ENCODE peak calls at places on chromosomes 12 and 14, in six cellular contexts. E is T1000, K is NCI-H446, O is RWPE1, M is AG08395, G is skeletal muscle cell. S is an unnamed sample.
A peak's percentile ranks its signal among the peaks of the same experiment; 100 is the strongest.

GRCh38 chr14:88934231-88934898 is 109.9 kb downstream of the TTC8 start:
- DNase-seq in E (no peak), K (no peak), O (no peak), M (peak; percentile 6), G (no peak), S (peak; percentile 3)

GRCh38 chr12:92566448-92567040 is 136.2 kb upstream of the PLEKHG7 start:
- DNase-seq in E (no peak), K (no peak), O (no peak), M (no peak), G (no peak), S (no peak)

GRCh38 chr12:115044073-115044472 is 360.1 kb upstream of the TBX3 start:
- DNase-seq in E (no peak), K (no peak), O (no peak), M (no peak), G (no peak), S (peak; percentile 4)

GRCh38 chr14:70665448-70666363 is 24.0 kb downstream of the TTC9 start:
- DNase-seq in E (no peak), K (no peak), O (peak; percentile 74), M (peak; percentile 52), G (no peak), S (no peak)

GRCh38 chr12:127149226-127149964 is 1117.6 kb upstream of the TMEM132C start:
- DNase-seq in E (no peak), K (no peak), O (no peak), M (peak; percentile 85), G (peak; percentile 63), S (no peak)

GRCh38 chr12:72560370-72560769 is 288.2 kb downstream of the TRHDE start:
- DNase-seq in E (no peak), K (no peak), O (no peak), M (no peak), G (no peak), S (no peak)

GRCh38 chr14:103377522-103378041 is 7.6 kb upstream of the MARK3 start:
- DNase-seq in E (no peak), K (no peak), O (no peak), M (no peak), G (no peak), S (no peak)

GRCh38 chr14:91170504-91171121 is 56.7 kb downstream of the DGLUCY start:
- DNase-seq in E (no peak), K (peak; percentile 91), O (no peak), M (no peak), G (no peak), S (no peak)

GRCh38 chr12:51421266-51421884 is 3.3 kb upstream of the SLC4A8 start:
- DNase-seq in E (no peak), K (peak; percentile 57), O (peak; percentile 59), M (peak; percentile 82), G (no peak), S (peak; percentile 80)

GRCh38 chr12:112590281-112590680 is 171.5 kb downstream of the PTPN11 start:
- DNase-seq in E (no peak), K (no peak), O (peak; percentile 8), M (no peak), G (no peak), S (no peak)

GRCh38 chr14:66530526-66530925 is 22.6 kb downstream of the GPHN start:
- DNase-seq in E (no peak), K (no peak), O (no peak), M (no peak), G (no peak), S (no peak)

GRCh38 chr14:68824517-68825347 is 31.9 kb upstream of the ZFP36L1 start:
- DNase-seq in E (peak; percentile 64), K (no peak), O (peak; percentile 72), M (peak; percentile 92), G (no peak), S (peak; percentile 79)

GRCh38 chr12:120290541-120291312 is 976 bp downstream of the RNU4-2 start:
- DNase-seq in E (peak; percentile 93), K (no peak), O (no peak), M (no peak), G (no peak), S (no peak)

GRCh38 chr12:16168078-16168477 is 109.4 kb downstream of the SLC15A5 start:
- DNase-seq in E (no peak), K (no peak), O (peak; percentile 7), M (no peak), G (no peak), S (no peak)

GRCh38 chr12:83514372-83514771 is 827.7 kb downstream of the TMTC2 start:
- DNase-seq in E (no peak), K (no peak), O (peak; percentile 17), M (no peak), G (no peak), S (no peak)

GRCh38 chr14:63394856-63395255 is 76.1 kb upstream of the GPHB5 start:
- DNase-seq in E (no peak), K (no peak), O (no peak), M (peak; percentile 20), G (no peak), S (no peak)

GRCh38 chr14:23294346-23294733 is 8.3 kb downstream of the PPP1R3E start:
- DNase-seq in E (no peak), K (no peak), O (no peak), M (no peak), G (no peak), S (no peak)

GRCh38 chr12:104163631-104164030 is 25.6 kb upstream of the NFYB start:
- DNase-seq in E (no peak), K (no peak), O (no peak), M (no peak), G (no peak), S (no peak)

GRCh38 chr14:105746124-105746514 is 219.7 kb downstream of the TMEM121 start:
- DNase-seq in E (no peak), K (no peak), O (no peak), M (no peak), G (no peak), S (no peak)

GRCh38 chr14:20614038-20614840 is 23.1 kb upstream of the RNASE12 start:
- DNase-seq in E (no peak), K (no peak), O (no peak), M (no peak), G (no peak), S (peak; percentile 29)

GRCh38 chr12:64723630-64724029 is 35.6 kb downstream of the GNS start:
- DNase-seq in E (no peak), K (no peak), O (no peak), M (no peak), G (no peak), S (no peak)

S was measured in fibroblast of pulmonary artery.